ENCODE peak calls at places on chromosomes 12 and 14, in nine cellular contexts. R is activated T-cell treated with anti-CD3 and anti-CD28 coated beads, Interleukin-2, amount 50 U/mL, for 48 hours; J is KBM-7; X is NCI-H2171 treated with DMSO at 0.1 percent for 48 hours; V is HuH-7; A is amniotic stem cell; N is GM12892; L is endodermal cell; M is stimulated activated CD4-positive, alpha-beta T cell treated with anti-CD3 and anti-CD28 coated beads, Interleukin-1b, Interleukin-23, amount 100 ng/mL, for 24 hours. H is an unnamed sample.

GRCh38 chr12:90199008-90199407 is 490.4 kb upstream of the ATP2B1 start:
- DNase-seq in A (no peak), J (no peak), M (no peak), N (no peak), X (no peak), L (no peak), V (no peak), R (no peak), H (no peak)

GRCh38 chr14:87864356-87865230 is 128.4 kb downstream of the GALC start:
- DNase-seq in N (no peak), R (no peak), A (no peak), M (no peak), V (no peak), X (no peak), J (no peak), L (no peak), H (no peak)

GRCh38 chr12:2574536-2574935 is 220.2 kb upstream of the FKBP4 start:
- DNase-seq in V (no peak), R (no peak), M (no peak), N (no peak), A (no peak), J (no peak), X (peak), L (no peak), H (no peak)

GRCh38 chr14:71651228-71651627 is 281.0 kb upstream of the RGS6 start:
- DNase-seq in M (no peak), J (no peak), V (no peak), A (peak), L (no peak), N (no peak), X (no peak), R (no peak), H (no peak)

GRCh38 chr12:64001439-64001838 is 156.9 kb downstream of the SRGAP1 start:
- DNase-seq in J (no peak), A (no peak), M (no peak), N (no peak), X (no peak), L (no peak), V (no peak), R (no peak), H (no peak)

GRCh38 chr12:99455350-99456037 is 192.1 kb upstream of the GARIN6 start:
- DNase-seq in R (no peak), A (peak), X (no peak), J (no peak), M (no peak), L (peak), N (no peak), V (no peak), H (no peak)

GRCh38 chr14:30143617-30144016 is 216.0 kb upstream of the PRKD1 start:
- DNase-seq in L (no peak), J (no peak), R (no peak), X (no peak), A (no peak), V (no peak), M (no peak), N (no peak), H (no peak)

GRCh38 chr14:104285483-104285790 is 147.1 kb downstream of the KIF26A start:
- DNase-seq in V (no peak), A (no peak), M (no peak), R (no peak), J (no peak), L (peak), X (no peak), N (no peak), H (no peak)

GRCh38 chr12:45726594-45727300 is 2.8 kb upstream of the ARID2 start:
- DNase-seq in M (no peak), X (peak), N (no peak), J (peak), R (peak), L (no peak), V (peak), A (no peak), H (no peak)

GRCh38 chr12:65892905-65893304 is 68.6 kb downstream of the HMGA2 start:
- DNase-seq in L (peak), R (no peak), J (peak), A (no peak), N (no peak), V (no peak), X (no peak), M (no peak), H (no peak)

GRCh38 chr14:23299558-23299957 is 3.1 kb downstream of the PPP1R3E start:
- DNase-seq in N (no peak), V (peak), R (no peak), X (peak), L (no peak), M (no peak), J (peak), A (peak), H (no peak)

GRCh38 chr14:100822921-100823320 is 3.0 kb upstream of the MEG3 start:
- DNase-seq in A (no peak), M (no peak), R (no peak), N (no peak), V (no peak), J (no peak), X (peak), L (no peak), H (no peak)

GRCh38 chr14:26173581-26173980 is 424.3 kb downstream of the NOVA1 start:
- DNase-seq in L (no peak), V (no peak), R (no peak), M (no peak), N (no peak), X (no peak), J (no peak), A (no peak), H (no peak)

GRCh38 chr14:39581474-39581873 is 149.2 kb upstream of the FBXO33 start:
- DNase-seq in M (no peak), R (no peak), A (no peak), J (peak), L (no peak), X (peak), N (no peak), V (no peak), H (no peak)

GRCh38 chr14:52802597-52802996 is 11.2 kb upstream of the GNPNAT1 start:
- DNase-seq in R (no peak), M (no peak), X (no peak), A (peak), N (no peak), J (no peak), V (no peak), L (no peak), H (no peak)

GRCh38 chr12:109147954-109148353 is 31.6 kb downstream of the ACACB start:
- DNase-seq in V (no peak), A (no peak), N (no peak), X (no peak), R (no peak), M (no peak), J (no peak), L (no peak), H (no peak)

GRCh38 chr14:99821519-99822165 is 28.4 kb downstream of the EML1 start:
- DNase-seq in N (no peak), L (no peak), J (peak), R (peak), V (peak), X (peak), A (no peak), M (no peak), H (no peak)

GRCh38 chr12:116525418-116526001 is 33.7 kb upstream of the MAP1LC3B2 start:
- DNase-seq in J (no peak), N (no peak), M (no peak), V (no peak), X (no peak), A (peak), L (peak), R (no peak), H (no peak)

GRCh38 chr12:9867531-9867930 is 1.6 kb downstream of the CLEC2B start:
- DNase-seq in V (no peak), A (no peak), J (peak), M (no peak), N (no peak), R (no peak), X (no peak), L (no peak), H (no peak)

GRCh38 chr12:102511575-102511974 is 31.2 kb upstream of the IGF1 start:
- DNase-seq in N (no peak), R (no peak), X (no peak), V (no peak), A (no peak), L (no peak), J (no peak), M (no peak), H (no peak)

GRCh38 chr12:47222960-47223847 is 143.4 kb upstream of the AMIGO2 start:
- DNase-seq in R (no peak), L (peak), N (no peak), A (no peak), J (no peak), V (no peak), X (no peak), M (no peak), H (no peak)

GRCh38 chr12:57815177-57816000 is 3.1 kb downstream of the AVIL start:
- DNase-seq in N (no peak), X (peak), M (no peak), R (no peak), V (no peak), A (no peak), L (peak), J (no peak), H (no peak)

GRCh38 chr14:22819191-22819988 is 4.2 kb upstream of the SLC7A7 start:
- DNase-seq in L (peak), R (no peak), A (peak), V (no peak), M (no peak), N (no peak), J (no peak), X (peak), H (no peak)

GRCh38 chr14:67571991-67572323 is 28.1 kb downstream of the PIGH start:
- DNase-seq in X (no peak), J (no peak), M (no peak), N (no peak), L (no peak), R (no peak), A (no peak), V (no peak), H (no peak)